ENCODE peak calls at places on chromosomes 4 and X, in six cellular contexts. Q is K562, F is GM12878, X is HepG2, C is SK-N-SH, L is HCT116. A is an unnamed sample.
A peak's percentile ranks its signal among the peaks of the same experiment; 100 is the strongest.

GRCh38 chrX:146581981-146582712 is 227.4 kb upstream of the CXorf51B start:
- DNase-seq in Q (no peak), L (no peak), F (no peak), X (no peak), C (no peak), A (peak; percentile 51)

GRCh38 chr4:52869196-52869595 is 7.1 kb downstream of the RASL11B start:
- DNase-seq in X (no peak), C (peak; percentile 88), Q (no peak), F (no peak), L (no peak), A (no peak)

GRCh38 chrX:39196192-39197102 is 395.2 kb downstream of the MID1IP1 start:
- DNase-seq in Q (peak; percentile 31), X (no peak), L (peak; percentile 26), C (no peak), F (peak; percentile 90), A (peak; percentile 6)

GRCh38 chr4:183515411-183515810 is 10.6 kb downstream of the ING2 start:
- DNase-seq in Q (no peak), C (no peak), X (no peak), L (no peak), F (no peak), A (no peak)

GRCh38 chrX:126770179-126770578 is 49.4 kb upstream of the PRR32 start:
- DNase-seq in L (no peak), F (no peak), C (peak; percentile 22), X (no peak), Q (peak; percentile 15), A (peak; percentile 53)

GRCh38 chr4:17688011-17688441 is 73.6 kb downstream of the MED28 start:
- DNase-seq in L (no peak), X (no peak), C (no peak), F (no peak), Q (no peak), A (no peak)

GRCh38 chr4:109665783-109666455 is 37.3 kb downstream of the CASP6 start:
- DNase-seq in Q (no peak), X (no peak), F (no peak), C (no peak), L (no peak), A (no peak)

GRCh38 chr4:4761128-4761991 is 98.1 kb upstream of the MSX1 start:
- DNase-seq in F (no peak), C (peak; percentile 43), Q (peak; percentile 16), L (peak; percentile 76), X (peak; percentile 20), A (peak; percentile 87)

GRCh38 chr4:123577507-123577906 is 180.9 kb downstream of the SPRY1 start:
- DNase-seq in F (no peak), C (no peak), X (no peak), Q (no peak), L (no peak), A (no peak)

GRCh38 chr4:1564535-1565375 is 119.4 kb downstream of the FAM53A start:
- DNase-seq in F (no peak), X (no peak), Q (no peak), L (no peak), C (no peak), A (no peak)

GRCh38 chrX:74613350-74614192 is 853 bp downstream of the RLIM start:
- DNase-seq in L (no peak), F (no peak), X (peak; percentile 6), C (peak; percentile 26), Q (peak; percentile 11), A (peak; percentile 19)

GRCh38 chrX:9874483-9874882 is 88.3 kb downstream of the SHROOM2 start:
- DNase-seq in L (no peak), Q (no peak), X (no peak), C (no peak), F (no peak), A (no peak)

DNA sequence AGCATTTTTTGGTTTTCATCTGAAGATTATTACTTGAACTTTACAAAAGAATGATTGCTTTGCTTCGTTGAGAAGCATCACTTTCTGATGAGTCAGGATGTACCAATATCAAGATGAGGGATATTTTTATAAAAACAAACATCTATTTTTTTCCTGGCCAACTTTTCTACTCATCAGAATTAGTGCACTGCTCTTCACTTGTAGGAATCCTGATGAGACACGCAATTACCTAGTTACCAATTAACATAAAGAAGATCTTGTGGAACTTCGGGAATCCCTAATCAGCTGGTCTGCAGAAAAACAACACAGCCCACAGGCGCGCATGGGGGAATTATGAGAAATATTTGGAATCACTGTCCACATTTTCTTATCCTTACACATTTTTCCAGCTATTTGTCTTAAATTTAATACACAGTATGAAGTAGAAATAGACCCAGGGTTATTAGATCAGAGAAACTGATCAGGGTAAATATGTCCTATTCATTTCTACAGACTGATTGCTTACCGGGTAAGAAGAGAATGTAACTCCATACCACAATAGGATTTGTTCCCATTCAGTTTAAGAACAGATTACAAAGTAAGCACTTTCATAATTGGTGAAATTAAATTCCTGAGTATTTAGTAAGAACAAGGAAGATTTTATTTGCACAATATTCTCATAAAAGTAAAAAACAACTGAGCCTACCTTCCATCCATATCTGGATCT is 50.9 kb downstream of the MFAP3L start:
- DNase-seq in X (no peak), Q (no peak), F (no peak), L (no peak), C (no peak), A (no peak)
- H2AFZ ChIP-seq in X (no peak overlapping the region), Q (no peak overlapping the region), F (no peak overlapping the region), L (no peak overlapping the region), C (peak overlapping the region; percentile 49), A (peak overlapping the region; percentile 9)

GRCh38 chr4:167415461-167415860 is 181.2 kb upstream of the SPOCK3 start:
- DNase-seq in L (no peak), Q (no peak), X (no peak), F (no peak), C (no peak), A (no peak)

GRCh38 chr4:167424338-167425256 is 190.3 kb upstream of the SPOCK3 start:
- DNase-seq in L (no peak), C (no peak), Q (no peak), F (no peak), X (no peak), A (no peak)

DNA sequence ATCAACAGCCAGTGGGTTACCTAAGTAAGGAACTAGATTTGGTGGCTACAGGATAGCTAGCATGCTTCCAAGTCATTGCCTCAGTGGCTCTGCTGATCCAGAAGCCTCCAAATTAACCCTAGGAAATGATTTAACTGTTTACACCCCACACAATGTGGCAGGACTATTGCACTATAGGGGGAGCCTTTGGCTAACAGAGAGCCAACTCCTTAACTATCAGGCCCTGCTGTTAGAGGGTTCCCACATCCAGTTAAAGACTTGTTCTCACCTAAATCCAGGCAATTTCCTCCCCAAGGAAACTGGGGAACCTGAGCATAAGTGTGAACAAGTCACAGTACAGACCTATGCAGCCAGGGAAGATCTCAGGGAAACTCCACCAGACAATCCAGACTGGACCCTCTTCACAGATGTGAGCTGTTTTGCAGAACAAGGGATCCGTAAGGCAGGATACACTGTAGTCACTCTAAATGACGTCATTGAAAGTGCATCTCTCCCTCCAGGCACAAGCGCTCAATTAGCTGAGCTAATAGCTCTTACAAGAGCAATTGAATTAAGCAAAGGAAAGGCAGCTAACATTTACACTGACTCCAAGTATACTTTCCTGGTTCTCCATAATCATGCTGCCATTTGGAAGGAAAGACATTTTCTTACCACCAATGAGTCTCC is 185.3 kb upstream of the SPOCK3 start:
- DNase-seq in L (no peak), C (peak; percentile 23), F (no peak), Q (no peak), X (no peak), A (peak; percentile 23)
- TF ChIP-seq POLR2AphosphoS5 in L (no peak), C (no peak), F (no peak), Q (no peak), X (no peak), A (no peak)

DNA sequence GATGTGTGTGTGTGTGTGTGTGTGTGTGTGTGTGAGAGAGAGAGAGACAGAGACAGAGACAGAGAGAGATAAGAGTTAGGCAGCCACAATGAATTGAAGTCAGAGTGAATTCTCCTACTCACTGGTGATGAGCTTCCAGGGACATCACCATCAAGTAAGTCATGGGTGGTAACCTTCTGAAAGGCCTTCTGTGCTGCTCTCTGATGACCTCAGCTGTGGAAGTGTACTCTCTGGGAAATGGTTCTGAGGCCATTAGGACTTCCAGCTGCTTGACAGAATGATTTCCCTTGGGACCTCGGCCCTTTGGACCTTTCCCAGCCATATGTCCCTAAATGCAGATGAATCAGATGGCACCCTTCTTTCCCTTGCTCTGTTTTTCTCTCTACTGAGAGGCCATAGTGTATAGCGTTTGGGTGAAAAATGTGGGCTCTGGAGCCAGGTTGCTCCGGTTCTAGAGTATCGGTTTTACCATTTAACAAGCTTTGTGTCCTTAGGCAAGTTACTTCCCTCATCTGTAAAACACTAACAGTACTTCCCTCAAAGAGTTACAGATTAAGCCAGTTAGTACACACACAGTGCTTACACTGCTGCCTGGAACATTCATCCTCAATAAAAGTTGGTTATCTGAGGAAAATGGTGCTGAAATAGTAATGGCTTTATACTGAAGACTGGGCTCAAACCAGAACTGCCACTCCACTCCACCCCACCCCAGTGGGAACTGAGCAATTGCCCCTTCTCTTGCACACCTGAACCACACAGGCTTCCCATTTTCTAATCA is 7.6 kb downstream of the SEPTIN11 start:
- DNase-seq in F (no peak), L (no peak), Q (no peak), C (no peak), X (peak; percentile 32), A (no peak)
- TF ChIP-seq REST in F (no peak), L (no peak), Q (no peak), C (no peak), X (no peak), A (no peak)

DNA sequence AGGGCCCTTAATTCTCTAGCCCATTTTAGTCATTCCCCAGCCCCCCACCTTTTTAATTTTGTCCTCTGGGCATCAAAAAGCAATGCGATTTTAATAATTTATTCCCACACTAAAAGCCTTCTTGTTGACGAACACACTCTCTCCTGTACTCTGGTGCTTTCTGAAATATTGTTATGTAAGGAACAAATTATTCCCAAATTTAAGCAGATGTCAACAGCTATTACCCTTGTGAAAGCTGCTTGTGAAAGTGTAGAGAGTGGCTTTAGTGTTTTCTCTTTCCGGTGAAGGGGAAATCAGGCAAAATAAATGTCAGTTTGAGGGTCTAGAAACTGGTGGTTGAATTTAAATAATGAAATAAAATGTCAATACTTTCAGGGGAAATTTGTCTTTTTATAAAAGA is 221.2 kb upstream of the CNKSR2 start:
- DNase-seq in F (no peak), Q (no peak), X (no peak), L (no peak), C (no peak), A (no peak)
- H2AFZ ChIP-seq in F (no peak overlapping the region), Q (no peak overlapping the region), X (no peak overlapping the region), L (no peak overlapping the region), C (no peak overlapping the region), A (no peak overlapping the region)

GRCh38 chr4:102562995-102563394 is 61.8 kb downstream of the NFKB1 start:
- DNase-seq in X (no peak), L (no peak), F (no peak), C (no peak), Q (no peak), A (no peak)
- TF ChIP-seq POLR2AphosphoS5 in X (no peak), L (no peak), F (no peak), C (no peak), Q (no peak), A (no peak)

A was measured in GM23338.